ENCODE peak calls at places on chromosomes 4 and X, in six cellular contexts. H is RPMI7951, J is Right ventricle myocardium superior, S is Ammon's horn, X is SW480, T is amygdala. R is an unnamed sample.
A peak's percentile ranks its signal among the peaks of the same experiment; 100 is the strongest.

GRCh38 chr4:144350706-144351105 is 210.2 kb upstream of the GYPA start:
- DNase-seq in H (no peak), J (no peak), S (no peak), X (no peak), T (no peak), R (no peak)

GRCh38 chrX:70454441-70455365 is 10.1 kb downstream of the DLG3 start:
- DNase-seq in H (peak; percentile 45), J (peak; percentile 78), S (no peak), X (peak; percentile 93), T (no peak), R (peak; percentile 91)

GRCh38 chr4:165508372-165509120 is 129.7 kb downstream of the CPE start:
- DNase-seq in H (no peak), J (no peak), S (no peak), X (no peak), T (no peak), R (no peak)

GRCh38 chr4:11596989-11597388 is 168.3 kb upstream of the HS3ST1 start:
- DNase-seq in H (no peak), J (no peak), S (no peak), X (no peak), T (no peak), R (no peak)

GRCh38 chr4:128751354-128751753 is 58.1 kb upstream of the JADE1 start:
- DNase-seq in H (no peak), J (no peak), S (no peak), X (no peak), T (no peak), R (no peak)

GRCh38 chrX:74377282-74377681 is 44.0 kb upstream of the SLC16A2 start:
- DNase-seq in H (no peak), J (no peak), S (no peak), X (no peak), T (no peak), R (no peak)

GRCh38 chr4:27148211-27148895 is 287.7 kb downstream of the STIM2 start:
- DNase-seq in H (peak; percentile 27), J (no peak), S (no peak), X (no peak), T (no peak), R (no peak)

GRCh38 chr4:107894138-107894603 is 37.2 kb upstream of the CYP2U1 start:
- DNase-seq in H (no peak), J (no peak), S (no peak), X (no peak), T (no peak), R (no peak)

GRCh38 chrX:23888887-23889501 is 18.7 kb downstream of the APOO start:
- DNase-seq in H (no peak), J (no peak), S (no peak), X (no peak), T (no peak), R (no peak)

GRCh38 chr4:141501931-141502330 is 134.5 kb upstream of the IL15 start:
- DNase-seq in H (no peak), J (no peak), S (no peak), X (no peak), T (no peak), R (no peak)

GRCh38 chr4:36402008-36402758 is 120.8 kb downstream of the DTHD1 start:
- DNase-seq in H (no peak), J (no peak), S (no peak), X (no peak), T (no peak), R (no peak)

GRCh38 chrX:109880629-109881028 is 122.3 kb upstream of the TMEM164 start:
- DNase-seq in H (no peak), J (no peak), S (no peak), X (no peak), T (no peak), R (no peak)

GRCh38 chr4:94453534-94453963 is 1.8 kb downstream of the PDLIM5 start:
- DNase-seq in H (no peak), J (no peak), S (no peak), X (peak; percentile 52), T (no peak), R (no peak)

GRCh38 chr4:110733901-110734300 is 111.0 kb upstream of the PITX2 start:
- DNase-seq in H (no peak), J (no peak), S (no peak), X (peak; percentile 7), T (no peak), R (no peak)

GRCh38 chr4:36310793-36311192 is 29.4 kb downstream of the DTHD1 start:
- DNase-seq in H (no peak), J (peak; percentile 50), S (peak; percentile 50), X (no peak), T (no peak), R (no peak)

GRCh38 chr4:153792007-153792892 is 3.4 kb upstream of the SFRP2 start:
- DNase-seq in H (no peak), J (peak; percentile 69), S (peak; percentile 39), X (no peak), T (no peak), R (peak; percentile 76)

GRCh38 chr4:17347445-17347844 is 164.4 kb downstream of the QDPR start:
- DNase-seq in H (peak; percentile 29), J (no peak), S (peak; percentile 20), X (peak; percentile 33), T (no peak), R (no peak)

GRCh38 chr4:121072836-121073362 is 564 bp upstream of the NDNF start:
- DNase-seq in H (no peak), J (peak; percentile 44), S (peak; percentile 16), X (no peak), T (no peak), R (peak; percentile 73)

GRCh38 chr4:14749910-14750309 is 252.4 kb upstream of the CPEB2 start:
- DNase-seq in H (peak; percentile 61), J (peak; percentile 55), S (peak; percentile 39), X (peak; percentile 22), T (no peak), R (peak; percentile 60)

GRCh38 chrX:51893931-51894696 is 691 bp downstream of the MAGED1 start:
- DNase-seq in H (peak; percentile 37), J (no peak), S (peak; percentile 29), X (peak; percentile 20), T (no peak), R (peak; percentile 56)

GRCh38 chrX:40845331-40845911 is 110.1 kb upstream of the MED14 start:
- DNase-seq in H (peak; percentile 89), J (peak; percentile 44), S (peak; percentile 67), X (no peak), T (no peak), R (no peak)

GRCh38 chr4:153023692-153024394 is 87.7 kb downstream of the FHDC1 start:
- DNase-seq in H (no peak), J (no peak), S (no peak), X (no peak), T (no peak), R (no peak)

GRCh38 chrX:5142644-5143043 is 1086.0 kb downstream of the NLGN4X start:
- DNase-seq in H (no peak), J (no peak), S (no peak), X (no peak), T (no peak), R (no peak)

GRCh38 chr4:160299177-160299576 is 1196.3 kb downstream of the RAPGEF2 start:
- DNase-seq in H (no peak), J (no peak), S (no peak), X (no peak), T (no peak), R (no peak)

GRCh38 chr4:95838192-95838591 is 1.7 kb upstream of the PDHA2 start:
- DNase-seq in H (no peak), J (peak; percentile 52), S (no peak), X (no peak), T (no peak), R (no peak)

R was measured in upper lobe of right lung.